ENCODE peak calls at places on chromosomes 16 and 17, in four cellular contexts. X is A549, B is HepG2, F is K562. O is an unnamed sample.
A peak's percentile ranks its signal among the peaks of the same experiment; 100 is the strongest.

GRCh38 chr17:74840989-74841666 is 18.6 kb downstream of the GRIN2C start:
- DNase-seq in F (peak; percentile 67), X (no peak), B (peak; percentile 28), O (no peak)

GRCh38 chr17:79563237-79564013 is 47.4 kb downstream of the RBFOX3 start:
- DNase-seq in F (no peak), X (peak; percentile 92), B (no peak), O (no peak)

GRCh38 chr16:55389426-55390073 is 65.5 kb downstream of the IRX6 start:
- DNase-seq in F (no peak), B (no peak), X (no peak), O (no peak)

GRCh38 chr16:27428035-27428785 is 26.2 kb downstream of the IL21R start:
- DNase-seq in X (no peak), F (no peak), B (no peak), O (no peak)

GRCh38 chr16:6193718-6194117 is 1096.1 kb upstream of the EEF2KMT start:
- DNase-seq in B (peak; percentile 1), F (peak; percentile 13), X (no peak), O (peak; percentile 77)

GRCh38 chr17:64739316-64740058 is 77.4 kb upstream of the SMURF2 start:
- DNase-seq in B (peak; percentile 25), X (no peak), F (no peak), O (no peak)

GRCh38 chr16:70700101-70701020 is 14.5 kb upstream of the MTSS2 start:
- DNase-seq in B (no peak), F (no peak), X (no peak), O (no peak)

GRCh38 chr16:67779256-67780014 is 26.9 kb downstream of the RANBP10 start:
- DNase-seq in X (no peak), B (no peak), F (no peak), O (no peak)

GRCh38 chr17:42536372-42537155 is 523 bp downstream of the NAGLU start:
- DNase-seq in X (peak; percentile 81), B (peak; percentile 86), F (peak; percentile 97), O (no peak)

GRCh38 chr17:59547131-59547915 is 18.1 kb upstream of the DHX40 start:
- DNase-seq in B (no peak), F (no peak), X (no peak), O (no peak)

GRCh38 chr17:35761601-35762000 is 914 bp downstream of the C17orf50 start:
- DNase-seq in B (peak; percentile 57), X (no peak), F (no peak), O (no peak)

GRCh38 chr17:75152971-75153853 is 1.1 kb downstream of the JPT1 start:
- DNase-seq in B (peak; percentile 34), X (peak; percentile 71), F (peak; percentile 20), O (no peak)

GRCh38 chr17:4881761-4882555 is 17.4 kb upstream of the C17orf107 start:
- DNase-seq in F (peak; percentile 56), X (peak; percentile 70), B (peak; percentile 41), O (no peak)

GRCh38 chr17:57481901-57482300 is 225.6 kb downstream of the MSI2 start:
- DNase-seq in B (no peak), F (peak; percentile 49), X (peak; percentile 52), O (no peak)

GRCh38 chr17:29659155-29659554 is 36.4 kb upstream of the CORO6 start:
- DNase-seq in X (no peak), F (no peak), B (no peak), O (no peak)

GRCh38 chr17:3963214-3964201 is 729 bp downstream of the ATP2A3 start:
- DNase-seq in B (no peak), X (no peak), F (peak; percentile 36), O (no peak)

GRCh38 chr16:14372471-14372870 is 257.6 kb downstream of the PARN start:
- DNase-seq in B (no peak), X (no peak), F (no peak), O (no peak)
- TF ChIP-seq RNF2 in B (no peak), X (no peak), F (no peak), O (no peak)

GRCh38 chr16:85552980-85553435 is 60.1 kb upstream of the GSE1 start:
- DNase-seq in B (no peak), F (peak; percentile 83), X (no peak), O (no peak)

GRCh38 chr16:85553436-85554113 is 59.5 kb upstream of the GSE1 start:
- DNase-seq in B (peak; percentile 84), F (no peak), X (peak; percentile 77), O (peak; percentile 80)

GRCh38 chr16:85555549-85556455 is 57.3 kb upstream of the GSE1 start:
- DNase-seq in B (peak; percentile 55), F (peak; percentile 54), X (peak; percentile 18), O (peak; percentile 49)

GRCh38 chr16:85554791-85555548 is 58.2 kb upstream of the GSE1 start:
- DNase-seq in F (peak; percentile 87), B (no peak), X (peak; percentile 52), O (no peak)

GRCh38 chr16:85554114-85554790 is 58.9 kb upstream of the GSE1 start:
- DNase-seq in F (peak; percentile 47), B (peak; percentile 56), X (peak; percentile 81), O (no peak)
- TF ChIP-seq POLR2A in F (peak; percentile 88), B (peak; percentile 36), X (peak; percentile 29), O (no peak)

GRCh38 chr17:47651704-47652103 is 2.0 kb downstream of the KPNB1 start:
- DNase-seq in X (no peak), F (no peak), B (no peak), O (no peak)

GRCh38 chr17:47652570-47652969 is 2.9 kb downstream of the KPNB1 start:
- DNase-seq in F (no peak), X (no peak), B (no peak), O (no peak)

GRCh38 chr17:47650525-47651522 is 1.1 kb downstream of the KPNB1 start:
- DNase-seq in X (peak; percentile 99), B (peak; percentile 96), F (peak; percentile 92), O (peak; percentile 87)

GRCh38 chr17:47649153-47649971 is at the start of gene KPNB1:
- DNase-seq in X (peak; percentile 100), B (peak; percentile 100), F (peak; percentile 90), O (peak; percentile 96)

DNA sequence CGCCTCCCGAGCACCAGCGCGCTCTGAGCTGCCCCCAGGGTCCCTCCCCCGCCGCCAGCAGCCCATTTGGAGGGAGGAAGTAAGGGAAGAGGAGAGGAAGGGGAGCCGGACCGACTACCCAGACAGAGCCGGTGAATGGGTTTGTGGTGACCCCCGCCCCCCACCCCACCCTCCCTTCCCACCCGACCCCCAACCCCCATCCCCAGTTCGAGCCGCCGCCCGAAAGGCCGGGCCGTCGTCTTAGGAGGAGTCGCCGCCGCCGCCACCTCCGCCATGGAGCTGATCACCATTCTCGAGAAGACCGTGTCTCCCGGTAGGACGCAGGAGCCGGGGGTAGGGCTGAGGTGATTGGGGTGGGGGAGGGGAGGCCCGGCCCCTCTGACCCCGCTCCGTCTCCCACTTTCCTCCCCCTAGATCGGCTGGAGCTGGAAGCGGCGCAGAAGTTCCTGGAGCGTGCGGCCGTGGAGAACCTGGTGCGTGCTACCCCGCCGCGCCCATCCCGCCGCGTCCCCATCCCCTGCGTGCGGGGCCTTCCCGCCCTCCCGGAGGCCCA is 329 bp downstream of the KPNB1 start:
- DNase-seq in B (no peak), F (no peak), X (no peak), O (no peak)
- TF ChIP-seq HDAC2 in B (no peak), F (no peak), X (no peak), O (no peak)

GRCh38 chr16:4142268-4142667 is 26.0 kb upstream of the ADCY9 start:
- DNase-seq in B (no peak), F (no peak), X (no peak), O (no peak)
- TF ChIP-seq RNF2 in B (no peak), F (no peak), X (no peak), O (no peak)

GRCh38 chr16:586645-587590 is 2.9 kb upstream of the RAB40C start:
- DNase-seq in B (no peak), F (no peak), X (no peak), O (no peak)
- TF ChIP-seq POLR2A in B (peak; percentile 67), F (peak; percentile 49), X (peak; percentile 28), O (no peak)

DNA sequence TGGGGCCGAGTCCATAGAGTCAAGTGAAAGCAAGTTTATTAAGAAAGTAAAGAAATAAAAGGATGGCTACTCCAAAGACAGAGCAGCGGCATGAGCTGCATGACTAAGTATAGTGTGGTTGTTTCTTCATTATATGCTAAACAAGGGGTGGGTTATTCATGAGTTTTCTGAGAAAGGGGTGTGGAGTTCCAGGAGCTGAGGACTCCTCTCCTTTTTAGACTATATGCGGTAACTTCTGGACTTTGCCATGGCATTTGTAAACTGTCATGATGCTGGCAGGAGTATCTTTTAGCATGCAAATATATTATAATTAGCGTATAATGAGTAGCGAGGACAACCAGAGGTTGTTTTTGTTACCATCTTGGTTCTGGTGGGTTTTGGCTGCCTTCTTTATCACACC is 820.0 kb downstream of the KCNJ2 start:
- DNase-seq in B (no peak), X (no peak), F (no peak), O (no peak)
- TF ChIP-seq HDAC2 in B (no peak), X (no peak), F (no peak), O (no peak)

O was measured in H1.